ENCODE peak calls at places on chromosomes 12 and 14, in seven cellular contexts. U, Y, L, I, H, N and T are unnamed samples.

GRCh38 chr12:109433618-109434017 is 43.5 kb downstream of the KCTD10 start:
- DNase-seq in U (no peak), Y (no peak), L (no peak), I (no peak), H (no peak), N (no peak), T (no peak)

GRCh38 chr12:111840831-111841230 is 1.2 kb upstream of the MAPKAPK5 start:
- DNase-seq in U (peak), Y (no peak), L (no peak), I (no peak), H (no peak), N (no peak), T (peak)

GRCh38 chr12:123983822-123984485 is 10.9 kb downstream of the ZNF664 start:
- DNase-seq in U (peak), Y (peak), L (peak), I (no peak), H (no peak), N (no peak), T (peak)

GRCh38 chr12:52354197-52354596 is 13.1 kb downstream of the KRT85 start:
- DNase-seq in U (no peak), Y (no peak), L (no peak), I (no peak), H (no peak), N (no peak), T (no peak)

GRCh38 chr14:60090864-60091519 is 731 bp upstream of the PCNX4 start:
- DNase-seq in U (no peak), Y (no peak), L (peak), I (peak), H (no peak), N (peak), T (peak)

GRCh38 chr12:99978152-99978551 is 6.6 kb downstream of the ANKS1B start:
- DNase-seq in U (no peak), Y (no peak), L (no peak), I (no peak), H (no peak), N (no peak), T (no peak)

GRCh38 chr12:113973109-113973904 is 7.2 kb upstream of the RBM19 start:
- DNase-seq in U (no peak), Y (no peak), L (no peak), I (no peak), H (no peak), N (no peak), T (no peak)

GRCh38 chr14:53968756-53969155 is 12.1 kb upstream of the BMP4 start:
- DNase-seq in U (no peak), Y (no peak), L (no peak), I (no peak), H (no peak), N (no peak), T (no peak)

GRCh38 chr12:123998960-123999359 is 25.9 kb downstream of the ZNF664 start:
- DNase-seq in U (no peak), Y (no peak), L (no peak), I (no peak), H (no peak), N (no peak), T (no peak)

GRCh38 chr14:33275879-33276278 is 337.2 kb downstream of the NPAS3 start:
- DNase-seq in U (no peak), Y (no peak), L (no peak), I (no peak), H (no peak), N (no peak), T (no peak)

GRCh38 chr14:99846808-99847207 is 53.6 kb downstream of the EML1 start:
- DNase-seq in U (no peak), Y (no peak), L (no peak), I (no peak), H (no peak), N (no peak), T (no peak)

GRCh38 chr14:92287987-92288386 is 35.0 kb upstream of the SLC24A4 start:
- DNase-seq in U (no peak), Y (no peak), L (no peak), I (no peak), H (peak), N (no peak), T (peak)

GRCh38 chr12:49223590-49224369 is 34.9 kb upstream of the TUBA1A start:
- DNase-seq in U (no peak), Y (no peak), L (no peak), I (no peak), H (no peak), N (no peak), T (no peak)

GRCh38 chr12:76623929-76624328 is 64.4 kb upstream of the OSBPL8 start:
- DNase-seq in U (no peak), Y (no peak), L (no peak), I (no peak), H (no peak), N (no peak), T (peak)

GRCh38 chr12:78146365-78146772 is 315.7 kb downstream of the NAV3 start:
- DNase-seq in U (peak), Y (peak), L (no peak), I (no peak), H (no peak), N (no peak), T (no peak)

GRCh38 chr12:27183342-27183741 is 60.7 kb upstream of the STK38L start:
- DNase-seq in U (no peak), Y (no peak), L (no peak), I (no peak), H (no peak), N (no peak), T (no peak)
- H3K27ac ChIP-seq in U (no peak), Y (no peak), L (no peak), I (no peak), H (no peak), N (no peak), T (no peak)

GRCh38 chr12:105924526-105925208 is 214.1 kb downstream of the NUAK1 start:
- DNase-seq in U (no peak), Y (no peak), L (no peak), I (no peak), H (no peak), N (no peak), T (no peak)
- TF ChIP-seq POLR2AphosphoS5 in U (no peak), Y (no peak), L (no peak), I (no peak), H (no peak), N (no peak), T (no peak)

GRCh38 chr14:103871596-103872480 is 24.5 kb upstream of the PPP1R13B start:
- DNase-seq in U (no peak), Y (no peak), L (peak), I (peak), H (peak), N (no peak), T (peak)
- H3K4me3 ChIP-seq in U (no peak), Y (no peak), L (peak), I (peak), H (peak), N (peak), T (peak)

GRCh38 chr14:102390064-102390463 is 27.3 kb downstream of the TECPR2 start:
- DNase-seq in U (no peak), Y (peak), L (no peak), I (no peak), H (no peak), N (no peak), T (no peak)
- H3K27ac ChIP-seq in U (peak), Y (peak), L (no peak), I (peak), H (no peak), N (peak), T (peak)

GRCh38 chr12:57126561-57126960 is 1.7 kb upstream of the LRP1 start:
- DNase-seq in U (no peak), Y (no peak), L (no peak), I (no peak), H (no peak), N (no peak), T (peak)

GRCh38 chr12:57127101-57127709 is 1.1 kb upstream of the LRP1 start:
- DNase-seq in U (no peak), Y (peak), L (peak), I (peak), H (no peak), N (peak), T (peak)

GRCh38 chr12:57129311-57130288 is 1.3 kb downstream of the LRP1 start:
- DNase-seq in U (no peak), Y (no peak), L (no peak), I (no peak), H (no peak), N (peak), T (peak)

GRCh38 chr12:57128519-57129247 is 400 bp downstream of the LRP1 start:
- DNase-seq in U (no peak), Y (no peak), L (no peak), I (no peak), H (no peak), N (no peak), T (peak)

GRCh38 chr12:57127710-57128518 is at the start of gene LRP1:
- DNase-seq in U (no peak), Y (peak), L (peak), I (peak), H (peak), N (peak), T (peak)
- TF ChIP-seq POLR2AphosphoS5 in U (no peak), Y (peak), L (peak), I (peak), H (peak), N (no peak), T (peak)

DNA sequence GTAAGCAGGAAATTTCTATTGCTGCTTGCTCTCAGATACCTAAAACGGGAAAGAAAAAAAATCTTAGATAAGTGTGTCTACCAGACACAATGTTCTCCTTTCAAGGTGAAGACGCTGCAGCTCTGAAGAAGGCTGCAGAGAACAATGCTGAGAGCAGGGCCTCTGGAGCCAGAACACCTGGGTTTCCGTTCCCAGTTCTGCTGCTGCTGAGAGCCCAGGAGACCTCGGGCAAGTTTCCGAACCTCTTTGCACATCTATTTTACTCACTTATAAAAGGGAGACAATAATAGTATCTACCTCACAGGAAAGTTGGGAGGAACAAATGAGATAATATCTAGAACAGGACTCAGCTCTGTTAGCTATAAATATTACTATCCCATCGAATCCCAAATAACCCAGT is 122.9 kb downstream of the TMTC1 start:
- DNase-seq in U (no peak), Y (no peak), L (no peak), I (no peak), H (no peak), N (no peak), T (no peak)
- H3K4me3 ChIP-seq in U (no peak), Y (no peak), L (no peak), I (no peak), H (no peak), N (no peak), T (no peak)

DNA sequence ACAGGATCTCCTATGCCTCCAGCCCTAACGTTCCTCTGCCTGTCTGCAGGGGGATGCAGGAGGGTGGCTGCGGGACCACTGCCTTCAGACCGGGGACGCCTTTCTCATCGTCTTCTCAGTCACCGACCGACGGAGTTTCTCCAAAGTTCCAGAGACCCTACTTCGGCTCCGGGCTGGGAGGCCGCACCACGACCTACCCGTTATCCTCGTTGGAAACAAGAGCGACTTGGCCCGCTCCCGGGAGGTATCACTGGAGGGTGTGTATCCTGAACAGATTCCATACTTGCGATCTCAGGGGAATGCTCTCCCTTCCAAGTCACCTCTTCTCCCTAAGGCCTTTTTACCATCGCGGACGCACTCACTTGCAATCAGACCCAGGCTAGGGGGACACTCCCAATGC is 3.0 kb downstream of the REM2 start:
- DNase-seq in U (no peak), Y (no peak), L (no peak), I (no peak), H (no peak), N (no peak), T (no peak)
- H3K27ac ChIP-seq in U (no peak), Y (no peak), L (no peak), I (peak), H (peak), N (no peak), T (peak)

GRCh38 chr14:87992349-87992719 is 648 bp downstream of the GALC start:
- DNase-seq in U (no peak), Y (no peak), L (no peak), I (no peak), H (no peak), N (no peak), T (no peak)

GRCh38 chr14:87995500-87996275 is 2.7 kb upstream of the GALC start:
- DNase-seq in U (no peak), Y (peak), L (no peak), I (no peak), H (no peak), N (no peak), T (no peak)

GRCh38 chr14:87992720-87993484 is at the start of gene GALC:
- DNase-seq in U (no peak), Y (no peak), L (peak), I (peak), H (peak), N (peak), T (peak)

GRCh38 chr14:87994974-87995373 is 2.0 kb upstream of the GALC start:
- DNase-seq in U (no peak), Y (peak), L (no peak), I (no peak), H (no peak), N (no peak), T (no peak)

DNA sequence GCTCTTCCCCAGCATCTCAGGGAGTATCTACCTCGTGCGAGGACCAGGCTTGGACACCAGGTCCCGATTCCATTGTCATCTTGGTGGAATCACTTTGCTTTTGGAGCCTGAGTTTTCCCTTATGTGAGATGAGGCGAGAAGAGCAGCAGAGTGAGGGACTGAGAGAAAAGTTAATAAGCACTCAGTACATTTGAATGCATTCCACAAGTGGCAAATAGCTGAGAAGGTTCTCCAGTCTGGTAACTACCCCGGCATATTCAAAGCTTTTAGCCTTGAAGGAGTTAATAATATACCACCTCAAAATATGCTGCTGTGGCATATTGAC is 465 bp upstream of the GALC start:
- DNase-seq in U (no peak), Y (no peak), L (no peak), I (no peak), H (no peak), N (no peak), T (no peak)
- TF ChIP-seq POLR2AphosphoS5 in U (no peak), Y (no peak), L (no peak), I (peak), H (no peak), N (no peak), T (no peak)

GRCh38 chr12:104477812-104478388 is 21.2 kb downstream of the CHST11 start:
- DNase-seq in U (no peak), Y (no peak), L (no peak), I (no peak), H (no peak), N (no peak), T (no peak)

GRCh38 chr12:104480012-104480411 is 23.3 kb downstream of the CHST11 start:
- DNase-seq in U (no peak), Y (no peak), L (no peak), I (no peak), H (no peak), N (no peak), T (no peak)

GRCh38 chr12:104480826-104481457 is 24.2 kb downstream of the CHST11 start:
- DNase-seq in U (peak), Y (no peak), L (peak), I (no peak), H (no peak), N (no peak), T (peak)

GRCh38 chr12:104478396-104479140 is 21.8 kb downstream of the CHST11 start:
- DNase-seq in U (no peak), Y (no peak), L (no peak), I (no peak), H (no peak), N (no peak), T (peak)

GRCh38 chr12:104479141-104479662 is 22.5 kb downstream of the CHST11 start:
- DNase-seq in U (no peak), Y (no peak), L (no peak), I (no peak), H (no peak), N (no peak), T (no peak)
- H3K4me3 ChIP-seq in U (no peak), Y (no peak), L (no peak), I (no peak), H (no peak), N (no peak), T (no peak)

DNA sequence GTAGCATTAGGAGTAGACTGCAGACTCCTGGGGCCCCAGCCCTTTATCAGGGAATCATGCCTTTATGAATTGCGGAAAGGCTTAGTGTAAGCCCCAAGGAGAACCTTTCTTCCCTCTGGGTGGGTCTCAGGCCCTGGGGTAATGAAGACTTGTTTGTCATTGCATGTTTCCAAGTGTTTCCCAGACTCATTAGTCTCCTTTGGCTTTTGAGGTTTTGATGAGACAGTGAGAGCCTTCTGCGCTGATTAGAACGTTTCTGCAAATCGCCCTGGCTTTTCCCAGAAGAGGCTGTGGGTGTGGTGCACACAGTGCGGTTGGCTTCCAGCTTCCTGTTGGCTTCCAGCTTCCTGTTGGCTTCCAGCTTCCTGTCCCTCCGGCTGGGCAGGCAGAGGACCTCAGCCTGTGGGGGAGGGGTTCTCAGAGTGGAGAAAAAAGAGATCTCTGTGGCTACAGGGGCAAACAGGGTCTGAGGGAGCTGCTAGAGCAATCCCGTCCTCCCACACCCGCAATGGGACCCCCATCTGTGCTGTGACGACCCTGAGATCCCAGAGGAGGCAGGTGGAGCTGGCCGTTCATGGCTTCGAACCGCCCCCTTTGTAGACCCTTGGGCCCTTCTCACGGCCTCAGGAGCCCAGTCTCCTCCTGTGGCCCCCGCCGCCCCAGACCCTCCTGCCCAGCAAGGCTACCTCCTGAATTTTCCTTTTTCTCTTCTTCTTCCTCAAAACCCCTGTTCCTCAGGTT is 42.1 kb downstream of the GPR68 start:
- DNase-seq in U (peak), Y (no peak), L (peak), I (no peak), H (peak), N (peak), T (no peak)
- H3K27ac ChIP-seq in U (no peak), Y (no peak), L (peak), I (peak), H (peak), N (peak), T (no peak)